ENCODE peak calls at places on chromosomes 12 and 14, in four cellular contexts. J is epithelial cell of esophagus, T is AG10803, W is PC-9. N is an unnamed sample.

GRCh38 chr14:100406505-100407131 is 83.5 kb downstream of the SLC25A47 start:
- DNase-seq in T (peak; percentile 43), J (peak; percentile 57), W (no peak), N (peak; percentile 92)

GRCh38 chr14:55053018-55053417 is 1.6 kb downstream of the MAPK1IP1L start:
- DNase-seq in J (no peak), W (no peak), T (no peak), N (no peak)

GRCh38 chr14:90675399-90675798 is 140.8 kb downstream of the TTC7B start:
- DNase-seq in W (no peak), J (no peak), T (peak; percentile 72), N (no peak)

GRCh38 chr12:65970821-65971220 is 146.5 kb downstream of the HMGA2 start:
- DNase-seq in J (no peak), T (no peak), W (no peak), N (no peak)

GRCh38 chr12:47781479-47782371 is 8.7 kb downstream of the SLC48A1 start:
- DNase-seq in J (peak; percentile 96), W (peak; percentile 63), T (no peak), N (peak; percentile 36)

GRCh38 chr12:49190317-49190716 is 1.4 kb upstream of the TUBA1A start:
- DNase-seq in W (no peak), T (no peak), J (no peak), N (no peak)

GRCh38 chr12:108846320-108846719 is 11.1 kb downstream of the SSH1 start:
- DNase-seq in T (peak; percentile 80), W (no peak), J (no peak), N (no peak)

GRCh38 chr14:94123296-94123695 is 6.1 kb downstream of the IFI27L2 start:
- DNase-seq in T (no peak), J (no peak), W (no peak), N (no peak)

GRCh38 chr12:9039397-9039977 is 50.1 kb downstream of the KLRG1 start:
- DNase-seq in T (peak; percentile 47), W (peak; percentile 52), J (peak; percentile 55), N (no peak)

GRCh38 chr14:50364792-50365191 is 31.9 kb downstream of the CDKL1 start:
- DNase-seq in W (peak; percentile 85), T (no peak), J (peak; percentile 61), N (no peak)

GRCh38 chr14:58272589-58273372 is 25.6 kb upstream of the ARID4A start:
- DNase-seq in J (peak; percentile 33), W (no peak), T (peak; percentile 22), N (no peak)

GRCh38 chr12:20801035-20801434 is 9.5 kb upstream of the SLCO1B3 start:
- DNase-seq in W (no peak), J (no peak), T (no peak), N (no peak)

GRCh38 chr12:12685305-12685704 is 10.7 kb downstream of the GPR19 start:
- DNase-seq in W (no peak), T (no peak), J (no peak), N (no peak)

GRCh38 chr14:70622111-70622712 is 19.5 kb upstream of the TTC9 start:
- DNase-seq in T (peak; percentile 12), W (no peak), J (peak; percentile 71), N (no peak)

GRCh38 chr12:105351523-105351922 is 21.0 kb downstream of the C12orf75 start:
- DNase-seq in J (no peak), W (no peak), T (no peak), N (no peak)

GRCh38 chr14:40413146-40413545 is 980.9 kb upstream of the FBXO33 start:
- DNase-seq in T (no peak), W (no peak), J (no peak), N (no peak)

GRCh38 chr14:40417777-40418401 is 985.7 kb upstream of the FBXO33 start:
- DNase-seq in W (no peak), J (peak; percentile 35), T (no peak), N (no peak)
- TF ChIP-seq CTCF in W (peak; percentile 64), J (peak; percentile 73), T (no peak), N (peak; percentile 20)

DNA sequence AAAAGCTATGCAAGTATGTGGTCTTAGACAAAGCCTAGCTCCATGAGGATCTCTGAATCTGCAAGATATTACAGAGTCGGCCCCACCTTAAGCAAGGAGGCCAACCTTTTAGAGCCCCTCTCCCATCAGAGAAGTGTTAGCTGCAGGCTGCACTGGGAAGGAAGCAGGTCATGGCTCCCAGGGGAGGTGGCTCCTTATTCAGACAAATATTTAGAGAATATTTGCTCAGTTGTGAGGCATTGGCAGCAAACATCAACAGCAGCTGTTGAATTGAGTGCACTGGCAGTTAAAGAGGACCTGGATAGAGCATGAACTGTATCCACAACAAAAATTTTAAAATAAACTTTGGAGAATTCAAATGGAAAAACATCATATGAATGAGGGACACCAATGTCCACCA is 44.7 kb downstream of the FSCB start:
- DNase-seq in W (no peak), T (no peak), J (no peak), N (no peak)
- TF ChIP-seq CTCF in W (no peak), T (no peak), J (no peak), N (no peak)

GRCh38 chr14:46580941-46581671 is 70.5 kb downstream of the RPL10L start:
- DNase-seq in J (peak; percentile 59), W (no peak), T (no peak), N (no peak)
- TF ChIP-seq CTCF in J (peak; percentile 76), W (peak; percentile 81), T (no peak), N (peak; percentile 34)

GRCh38 chr12:85641796-85642195 is 194.4 kb downstream of the RASSF9 start:
- DNase-seq in T (no peak), W (peak; percentile 36), J (no peak), N (no peak)

GRCh38 chr12:85639834-85640233 is 196.4 kb downstream of the RASSF9 start:
- DNase-seq in J (no peak), T (peak; percentile 25), W (no peak), N (no peak)

GRCh38 chr12:85644508-85644907 is 191.7 kb downstream of the RASSF9 start:
- DNase-seq in T (no peak), W (no peak), J (no peak), N (no peak)

GRCh38 chr12:85642288-85642687 is 193.9 kb downstream of the RASSF9 start:
- DNase-seq in W (no peak), J (no peak), T (no peak), N (no peak)

DNA sequence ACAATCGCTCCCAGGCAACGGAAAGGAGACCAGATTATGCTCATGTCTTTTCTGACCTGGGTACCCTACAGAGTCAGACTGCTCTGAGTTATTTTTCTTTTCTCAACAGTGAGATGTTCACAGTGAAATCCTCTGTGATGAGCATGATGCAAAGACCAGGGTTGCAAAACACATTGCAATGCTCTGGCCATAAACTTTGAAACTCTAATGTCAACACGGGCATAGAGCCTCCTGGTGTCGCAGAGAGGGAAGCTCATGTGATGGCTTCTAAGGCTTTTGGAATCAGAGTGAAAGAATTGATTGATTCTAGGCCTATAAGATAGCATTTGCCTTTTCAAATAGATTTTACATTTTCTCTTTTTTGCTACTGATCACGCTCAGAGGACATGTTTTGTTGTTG is 193.4 kb downstream of the RASSF9 start:
- DNase-seq in T (peak; percentile 79), W (no peak), J (peak; percentile 21), N (no peak)
- TF ChIP-seq CTCF in T (peak; percentile 76), W (no peak), J (peak; percentile 25), N (no peak)

DNA sequence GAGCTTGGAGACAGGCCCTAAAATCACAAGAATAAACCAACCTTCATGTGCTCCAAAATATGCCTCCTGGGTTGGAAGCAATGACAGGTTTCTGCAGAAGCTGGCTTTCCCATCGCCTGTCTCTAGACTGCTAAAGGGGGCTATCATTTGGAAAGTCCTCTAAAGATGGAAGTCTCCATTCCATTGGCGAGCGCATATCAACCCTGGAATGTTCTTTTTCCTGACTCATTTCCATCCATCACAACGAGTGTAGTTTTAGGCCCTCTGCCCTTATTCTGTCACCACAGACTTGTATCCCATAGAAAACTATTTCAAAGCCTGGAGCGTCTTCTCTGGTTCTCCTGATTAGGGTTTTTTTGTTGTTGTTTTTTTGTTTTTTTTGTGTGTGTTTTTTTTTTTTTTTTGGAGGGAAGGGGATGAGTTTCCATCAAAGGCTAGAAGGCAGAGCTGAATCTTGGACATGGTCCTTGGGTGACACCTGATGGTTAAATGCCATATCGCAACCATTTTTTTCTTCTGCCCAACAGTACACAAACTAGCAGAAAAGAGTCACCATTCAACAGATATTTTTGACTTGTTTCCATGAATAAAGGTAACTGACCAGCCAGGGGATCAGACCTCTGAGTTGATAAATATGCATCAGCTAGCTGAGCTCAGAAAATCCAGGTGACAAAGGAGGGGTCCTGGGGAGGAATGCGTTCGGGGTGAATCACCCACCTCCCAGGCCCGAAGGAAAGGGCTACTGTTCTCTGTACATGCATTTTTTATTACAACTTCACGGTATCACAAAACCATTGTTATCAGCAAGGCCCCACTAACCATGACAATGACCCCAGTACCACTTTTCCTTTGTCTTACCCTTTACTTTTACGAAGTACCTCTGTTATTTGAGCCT is 40.5 kb downstream of the KCNA5 start:
- DNase-seq in J (peak; percentile 48), T (peak; percentile 66), W (no peak), N (no peak)
- TF ChIP-seq CTCF in J (peak; percentile 68), T (peak; percentile 75), W (peak; percentile 81), N (peak; percentile 78)

GRCh38 chr12:131836193-131836592 is 8.0 kb downstream of the MMP17 start:
- DNase-seq in J (no peak), W (no peak), T (no peak), N (no peak)
- TF ChIP-seq CTCF in J (peak; percentile 35), W (peak; percentile 56), T (peak; percentile 50), N (peak; percentile 37)

DNA sequence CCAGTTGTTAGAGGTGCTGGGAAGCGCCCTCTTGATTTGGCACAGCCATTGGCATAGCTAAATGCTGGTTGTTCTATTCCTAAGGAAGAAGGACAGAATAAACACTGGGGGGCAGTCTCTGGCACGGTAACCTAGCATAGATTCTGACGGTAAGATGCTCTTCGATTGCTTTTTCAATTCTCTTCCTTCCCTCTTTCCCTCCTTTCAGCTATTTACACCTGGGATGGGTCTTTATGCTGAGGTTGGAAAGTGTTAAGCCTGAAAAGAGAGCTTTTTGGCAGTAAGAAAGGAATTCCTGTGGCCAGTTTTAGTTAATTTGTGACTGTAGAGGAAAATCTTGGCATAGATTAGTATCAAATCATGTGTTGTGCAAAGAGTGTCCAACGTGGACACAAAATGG is 162.8 kb downstream of the SNAPC1 start:
- DNase-seq in W (no peak), J (peak; percentile 70), T (peak; percentile 34), N (no peak)
- TF ChIP-seq CTCF in W (no peak), J (peak; percentile 54), T (peak; percentile 38), N (no peak)

N was measured in CD14-positive monocyte.